ENCODE peak calls at places on chromosomes 11 and 22, in eight cellular contexts. One of them, this sample, is unnamed. For H3K4me1, the result is how much of the 10 kb centered on the place peaks cover.

GRCh38 chr11:66881436-66881835 is 24.6 kb downstream of the LRFN4 start:
- DNase-seq in thoracic aorta: no peak
- DNase-seq in keratinocyte: no peak
- DNase-seq in GM23248: no peak
- DNase-seq in fibroblast of lung: no peak
- DNase-seq in lower lobe of right lung: no peak
- DNase-seq in neuronal stem cell: no peak
- DNase-seq in ovary: no peak
- DNase-seq in this sample: no peak

GRCh38 chr11:48093795-48094642 is 113.7 kb downstream of the PTPRJ start:
- DNase-seq in fibroblast of lung: peak
- DNase-seq in thoracic aorta: no peak
- DNase-seq in keratinocyte: no peak
- DNase-seq in GM23248: no peak
- DNase-seq in neuronal stem cell: no peak
- DNase-seq in ovary: no peak
- DNase-seq in lower lobe of right lung: no peak
- DNase-seq in this sample: peak

GRCh38 chr11:46680815-46681214 is 19.6 kb downstream of the ARHGAP1 start:
- DNase-seq in GM23248: no peak
- DNase-seq in lower lobe of right lung: no peak
- DNase-seq in neuronal stem cell: no peak
- DNase-seq in fibroblast of lung: no peak
- DNase-seq in thoracic aorta: no peak
- DNase-seq in ovary: peak
- DNase-seq in keratinocyte: no peak
- DNase-seq in this sample: no peak

GRCh38 chr22:47449508-47450270 is 687.2 kb downstream of the TBC1D22A start:
- DNase-seq in fibroblast of lung: no peak
- DNase-seq in keratinocyte: no peak
- DNase-seq in thoracic aorta: no peak
- DNase-seq in GM23248: no peak
- DNase-seq in neuronal stem cell: no peak
- DNase-seq in lower lobe of right lung: no peak
- DNase-seq in ovary: no peak
- DNase-seq in this sample: no peak

GRCh38 chr11:11989774-11990744 is 18.4 kb downstream of the DKK3 start:
- DNase-seq in ovary: no peak
- DNase-seq in neuronal stem cell: no peak
- DNase-seq in lower lobe of right lung: no peak
- DNase-seq in thoracic aorta: no peak
- DNase-seq in keratinocyte: no peak
- DNase-seq in fibroblast of lung: no peak
- DNase-seq in GM23248: peak
- DNase-seq in this sample: no peak

GRCh38 chr11:122322369-122322768 is 206.4 kb upstream of the BLID start:
- DNase-seq in ovary: no peak
- DNase-seq in GM23248: peak
- DNase-seq in fibroblast of lung: peak
- DNase-seq in lower lobe of right lung: no peak
- DNase-seq in thoracic aorta: no peak
- DNase-seq in keratinocyte: no peak
- DNase-seq in neuronal stem cell: no peak
- DNase-seq in this sample: no peak

GRCh38 chr11:82987997-82988396 is 83.7 kb downstream of the RAB30 start:
- DNase-seq in lower lobe of right lung: no peak
- DNase-seq in neuronal stem cell: no peak
- DNase-seq in thoracic aorta: no peak
- DNase-seq in ovary: no peak
- DNase-seq in fibroblast of lung: no peak
- DNase-seq in GM23248: no peak
- DNase-seq in keratinocyte: no peak
- DNase-seq in this sample: no peak

GRCh38 chr11:86916330-86916729 is 38.9 kb downstream of the FZD4 start:
- DNase-seq in keratinocyte: no peak
- DNase-seq in thoracic aorta: no peak
- DNase-seq in neuronal stem cell: no peak
- DNase-seq in fibroblast of lung: peak
- DNase-seq in lower lobe of right lung: no peak
- DNase-seq in GM23248: peak
- DNase-seq in ovary: no peak
- DNase-seq in this sample: no peak

GRCh38 chr11:19919050-19919561 is 206.5 kb downstream of the NAV2 start:
- DNase-seq in thoracic aorta: peak
- DNase-seq in lower lobe of right lung: peak
- DNase-seq in GM23248: peak
- DNase-seq in fibroblast of lung: peak
- DNase-seq in neuronal stem cell: no peak
- DNase-seq in keratinocyte: no peak
- DNase-seq in ovary: no peak
- DNase-seq in this sample: no peak

GRCh38 chr11:69305885-69306540 is 12.1 kb downstream of the MYEOV start:
- DNase-seq in fibroblast of lung: no peak
- DNase-seq in lower lobe of right lung: no peak
- DNase-seq in ovary: no peak
- DNase-seq in thoracic aorta: no peak
- DNase-seq in keratinocyte: no peak
- DNase-seq in neuronal stem cell: no peak
- DNase-seq in GM23248: no peak
- DNase-seq in this sample: no peak

GRCh38 chr22:20140107-20140445 is 8.5 kb downstream of the ZDHHC8 start:
- DNase-seq in lower lobe of right lung: no peak
- DNase-seq in thoracic aorta: no peak
- DNase-seq in GM23248: no peak
- DNase-seq in keratinocyte: no peak
- DNase-seq in fibroblast of lung: no peak
- DNase-seq in ovary: no peak
- DNase-seq in neuronal stem cell: no peak
- DNase-seq in this sample: no peak

GRCh38 chr22:29461263-29461662 is 18.8 kb upstream of the NEFH start:
- DNase-seq in keratinocyte: no peak
- DNase-seq in thoracic aorta: no peak
- DNase-seq in fibroblast of lung: no peak
- DNase-seq in GM23248: no peak
- DNase-seq in lower lobe of right lung: no peak
- DNase-seq in ovary: no peak
- DNase-seq in neuronal stem cell: no peak
- DNase-seq in this sample: no peak

GRCh38 chr11:131909426-131910200 is 539.2 kb downstream of the NTM start:
- DNase-seq in fibroblast of lung: no peak
- DNase-seq in lower lobe of right lung: no peak
- DNase-seq in neuronal stem cell: no peak
- DNase-seq in GM23248: peak
- DNase-seq in thoracic aorta: no peak
- DNase-seq in ovary: no peak
- DNase-seq in keratinocyte: no peak
- DNase-seq in this sample: no peak

GRCh38 chr11:119685073-119685746 is 43.8 kb downstream of the NECTIN1 start:
- DNase-seq in neuronal stem cell: no peak
- DNase-seq in thoracic aorta: no peak
- DNase-seq in ovary: no peak
- DNase-seq in fibroblast of lung: no peak
- DNase-seq in keratinocyte: no peak
- DNase-seq in lower lobe of right lung: no peak
- DNase-seq in GM23248: no peak
- DNase-seq in this sample: no peak

GRCh38 chr11:107249054-107249453 is 208.6 kb downstream of the CWF19L2 start:
- DNase-seq in neuronal stem cell: no peak
- DNase-seq in ovary: no peak
- DNase-seq in thoracic aorta: no peak
- DNase-seq in lower lobe of right lung: no peak
- DNase-seq in GM23248: no peak
- DNase-seq in keratinocyte: no peak
- DNase-seq in fibroblast of lung: no peak
- DNase-seq in this sample: no peak

GRCh38 chr11:36034572-36035331 is 90.9 kb downstream of the LDLRAD3 start:
- DNase-seq in keratinocyte: no peak
- DNase-seq in GM23248: peak
- DNase-seq in ovary: no peak
- DNase-seq in thoracic aorta: no peak
- DNase-seq in lower lobe of right lung: no peak
- DNase-seq in neuronal stem cell: no peak
- DNase-seq in fibroblast of lung: peak
- DNase-seq in this sample: no peak

GRCh38 chr11:102399189-102399588 is 52.2 kb downstream of the BIRC2 start:
- DNase-seq in lower lobe of right lung: no peak
- DNase-seq in GM23248: no peak
- DNase-seq in ovary: no peak
- DNase-seq in keratinocyte: no peak
- DNase-seq in fibroblast of lung: no peak
- DNase-seq in thoracic aorta: no peak
- DNase-seq in neuronal stem cell: no peak
- DNase-seq in this sample: no peak

GRCh38 chr22:24325105-24325757 is 54.6 kb downstream of the SPECC1L start:
- DNase-seq in fibroblast of lung: peak
- DNase-seq in neuronal stem cell: no peak
- DNase-seq in GM23248: peak
- DNase-seq in thoracic aorta: no peak
- DNase-seq in lower lobe of right lung: no peak
- DNase-seq in ovary: no peak
- DNase-seq in keratinocyte: no peak
- DNase-seq in this sample: peak

GRCh38 chr11:120354779-120355178 is 18.6 kb downstream of the ARHGEF12 start:
- DNase-seq in ovary: no peak
- DNase-seq in keratinocyte: no peak
- DNase-seq in lower lobe of right lung: no peak
- DNase-seq in fibroblast of lung: peak
- DNase-seq in neuronal stem cell: no peak
- DNase-seq in thoracic aorta: no peak
- DNase-seq in GM23248: no peak
- DNase-seq in this sample: no peak

GRCh38 chr22:36585841-36586240 is 56.9 kb upstream of the EIF3D start:
- DNase-seq in keratinocyte: peak
- DNase-seq in fibroblast of lung: no peak
- DNase-seq in neuronal stem cell: no peak
- DNase-seq in ovary: no peak
- DNase-seq in GM23248: peak
- DNase-seq in thoracic aorta: no peak
- DNase-seq in lower lobe of right lung: no peak
- DNase-seq in this sample: no peak

GRCh38 chr11:91404344-91404743 is 820.3 kb upstream of the FAT3 start:
- DNase-seq in GM23248: no peak
- DNase-seq in keratinocyte: no peak
- DNase-seq in ovary: no peak
- DNase-seq in fibroblast of lung: no peak
- DNase-seq in thoracic aorta: no peak
- DNase-seq in neuronal stem cell: no peak
- DNase-seq in lower lobe of right lung: no peak
- DNase-seq in this sample: no peak

DNA sequence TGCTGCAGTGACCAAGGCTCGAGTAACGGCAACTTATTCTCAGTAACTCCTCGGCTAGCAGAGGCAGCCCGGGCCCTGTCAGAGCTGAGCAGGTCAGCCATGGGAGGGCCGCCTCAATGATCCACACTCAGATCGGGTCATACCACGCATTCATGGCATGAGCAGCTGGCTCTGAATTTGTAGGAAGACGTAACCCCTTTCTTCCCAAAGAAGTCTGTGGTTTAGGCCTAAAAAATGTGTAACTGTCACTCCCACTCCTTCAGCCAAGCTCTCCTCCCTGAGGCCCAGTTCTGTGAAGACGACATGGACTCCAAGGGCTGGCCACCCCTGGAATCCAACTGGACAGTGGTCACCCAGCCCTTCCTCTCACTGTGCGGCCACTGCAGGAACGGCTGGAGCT is 30.0 kb downstream of the PPP2R1B start:
- DNase-seq in ovary: peak
- DNase-seq in keratinocyte: no peak
- DNase-seq in lower lobe of right lung: no peak
- DNase-seq in thoracic aorta: no peak
- DNase-seq in GM23248: peak
- DNase-seq in fibroblast of lung: peak
- DNase-seq in neuronal stem cell: no peak
- DNase-seq in this sample: no peak
- H3K4me1 ChIP-seq in ovary: half or more
- H3K4me1 ChIP-seq in keratinocyte: under half
- H3K4me1 ChIP-seq in lower lobe of right lung: half or more
- H3K4me1 ChIP-seq in thoracic aorta: half or more
- H3K4me1 ChIP-seq in GM23248: half or more
- H3K4me1 ChIP-seq in fibroblast of lung: half or more
- H3K4me1 ChIP-seq in neuronal stem cell: half or more
- H3K4me1 ChIP-seq in this sample: under half

GRCh38 chr11:114086394-114086793 is 26.9 kb downstream of the ZBTB16 start:
- DNase-seq in neuronal stem cell: no peak
- DNase-seq in fibroblast of lung: no peak
- DNase-seq in GM23248: no peak
- DNase-seq in keratinocyte: no peak
- DNase-seq in thoracic aorta: no peak
- DNase-seq in ovary: no peak
- DNase-seq in lower lobe of right lung: no peak
- DNase-seq in this sample: no peak
- H3K4me1 ChIP-seq in neuronal stem cell: under half
- H3K4me1 ChIP-seq in fibroblast of lung: under half
- H3K4me1 ChIP-seq in GM23248: under half
- H3K4me1 ChIP-seq in keratinocyte: under half
- H3K4me1 ChIP-seq in thoracic aorta: half or more
- H3K4me1 ChIP-seq in ovary: under half
- H3K4me1 ChIP-seq in lower lobe of right lung: half or more
- H3K4me1 ChIP-seq in this sample: under half

GRCh38 chr11:88312665-88313064 is 24.9 kb downstream of the CTSC start:
- DNase-seq in GM23248: peak
- DNase-seq in fibroblast of lung: no peak
- DNase-seq in thoracic aorta: no peak
- DNase-seq in lower lobe of right lung: no peak
- DNase-seq in keratinocyte: no peak
- DNase-seq in ovary: no peak
- DNase-seq in neuronal stem cell: no peak
- DNase-seq in this sample: no peak
- H3K4me1 ChIP-seq in GM23248: under half
- H3K4me1 ChIP-seq in fibroblast of lung: under half
- H3K4me1 ChIP-seq in thoracic aorta: under half
- H3K4me1 ChIP-seq in lower lobe of right lung: under half
- H3K4me1 ChIP-seq in keratinocyte: under half
- H3K4me1 ChIP-seq in ovary: under half
- H3K4me1 ChIP-seq in neuronal stem cell: under half
- H3K4me1 ChIP-seq in this sample: under half

GRCh38 chr11:93737904-93738612 is 3.2 kb downstream of the TAF1D start:
- DNase-seq in ovary: no peak
- DNase-seq in neuronal stem cell: no peak
- DNase-seq in keratinocyte: no peak
- DNase-seq in thoracic aorta: no peak
- DNase-seq in GM23248: peak
- DNase-seq in lower lobe of right lung: no peak
- DNase-seq in fibroblast of lung: no peak
- DNase-seq in this sample: no peak
- H3K4me1 ChIP-seq in ovary: under half
- H3K4me1 ChIP-seq in neuronal stem cell: under half
- H3K4me1 ChIP-seq in keratinocyte: under half
- H3K4me1 ChIP-seq in thoracic aorta: under half
- H3K4me1 ChIP-seq in GM23248: half or more
- H3K4me1 ChIP-seq in lower lobe of right lung: half or more
- H3K4me1 ChIP-seq in fibroblast of lung: under half
- H3K4me1 ChIP-seq in this sample: under half

GRCh38 chr11:64719406-64719805 is 3.6 kb downstream of the NRXN2 start:
- DNase-seq in lower lobe of right lung: no peak
- DNase-seq in GM23248: no peak
- DNase-seq in keratinocyte: no peak
- DNase-seq in neuronal stem cell: no peak
- DNase-seq in fibroblast of lung: no peak
- DNase-seq in thoracic aorta: no peak
- DNase-seq in ovary: peak
- DNase-seq in this sample: no peak
- H3K4me1 ChIP-seq in lower lobe of right lung: under half
- H3K4me1 ChIP-seq in GM23248: under half
- H3K4me1 ChIP-seq in keratinocyte: under half
- H3K4me1 ChIP-seq in neuronal stem cell: under half
- H3K4me1 ChIP-seq in fibroblast of lung: under half
- H3K4me1 ChIP-seq in thoracic aorta: under half
- H3K4me1 ChIP-seq in ovary: under half
- H3K4me1 ChIP-seq in this sample: under half

GRCh38 chr22:31615481-31615840 is 46.6 kb downstream of the PISD start:
- DNase-seq in GM23248: no peak
- DNase-seq in ovary: no peak
- DNase-seq in keratinocyte: no peak
- DNase-seq in lower lobe of right lung: no peak
- DNase-seq in neuronal stem cell: no peak
- DNase-seq in thoracic aorta: no peak
- DNase-seq in fibroblast of lung: no peak
- DNase-seq in this sample: no peak
- H3K4me1 ChIP-seq in GM23248: under half
- H3K4me1 ChIP-seq in ovary: under half
- H3K4me1 ChIP-seq in keratinocyte: under half
- H3K4me1 ChIP-seq in lower lobe of right lung: under half
- H3K4me1 ChIP-seq in neuronal stem cell: under half
- H3K4me1 ChIP-seq in thoracic aorta: under half
- H3K4me1 ChIP-seq in fibroblast of lung: under half
- H3K4me1 ChIP-seq in this sample: under half